ENCODE peak calls at places on chromosomes 12 and 14, in nine cellular contexts. G is AG10803; Y is esophagus squamous epithelium; R is CD8-positive, alpha-beta T cell; L is NB4; Q is AG04449; M is ovary; C is fibroblast of lung; H is tibial artery. W is an unnamed sample.
A peak's percentile ranks its signal among the peaks of the same experiment; 100 is the strongest.

GRCh38 chr12:39483042-39483441 is 40.1 kb upstream of the KIF21A start:
- DNase-seq in C (no peak), Q (no peak), Y (no peak), G (no peak), R (no peak), H (no peak), L (no peak), M (no peak), W (no peak)

GRCh38 chr12:4934651-4935050 is 24.9 kb downstream of the KCNA1 start:
- DNase-seq in C (no peak), G (no peak), Q (no peak), R (no peak), L (no peak), H (no peak), Y (no peak), M (no peak), W (no peak)

GRCh38 chr12:116959845-116960514 is 49.2 kb downstream of the FBXW8 start:
- DNase-seq in L (peak; percentile 25), H (no peak), G (no peak), Q (no peak), C (no peak), Y (no peak), R (no peak), M (no peak), W (no peak)

GRCh38 chr14:83520837-83521236 is 1987.2 kb upstream of the SEL1L start:
- DNase-seq in C (peak; percentile 86), Y (no peak), L (no peak), H (no peak), Q (no peak), G (peak; percentile 28), M (no peak), R (no peak), W (peak; percentile 2)

GRCh38 chr12:51937941-51938340 is 13.6 kb upstream of the ACVR1B start:
- DNase-seq in H (no peak), Y (no peak), R (no peak), L (no peak), M (no peak), G (no peak), C (no peak), Q (no peak), W (no peak)

GRCh38 chr14:69636051-69636639 is 24.7 kb downstream of the SUSD6 start:
- DNase-seq in H (no peak), R (no peak), C (no peak), M (no peak), G (no peak), Y (no peak), L (no peak), Q (no peak), W (no peak)

GRCh38 chr12:102676812-102677211 is 196.4 kb upstream of the IGF1 start:
- DNase-seq in G (no peak), H (no peak), Y (no peak), C (no peak), L (no peak), Q (no peak), M (no peak), R (no peak), W (no peak)

GRCh38 chr14:101449114-101449513 is 112.2 kb upstream of the DIO3 start:
- DNase-seq in M (no peak), Q (no peak), L (no peak), Y (no peak), G (no peak), H (no peak), C (no peak), R (no peak), W (no peak)

GRCh38 chr12:81468206-81468605 is 290.9 kb downstream of the PPFIA2 start:
- DNase-seq in M (no peak), Y (no peak), Q (no peak), L (no peak), C (peak; percentile 36), H (no peak), G (peak; percentile 36), R (no peak), W (peak; percentile 79)

GRCh38 chr12:71848212-71848611 is 8.7 kb downstream of the TBC1D15 start:
- DNase-seq in Q (no peak), M (no peak), R (no peak), G (no peak), C (no peak), H (no peak), L (no peak), Y (no peak), W (no peak)

GRCh38 chr14:86088156-86088555 is 558.2 kb downstream of the FLRT2 start:
- DNase-seq in L (no peak), H (no peak), C (no peak), Q (no peak), M (no peak), G (no peak), R (no peak), Y (no peak), W (no peak)

GRCh38 chr12:51972849-51973273 is 21.4 kb downstream of the ACVR1B start:
- DNase-seq in L (peak; percentile 99), C (peak; percentile 80), G (peak; percentile 72), M (no peak), Q (no peak), H (peak; percentile 73), R (peak; percentile 19), Y (no peak), W (no peak)

GRCh38 chr12:79844693-79845092 is 90.2 kb downstream of the PPP1R12A start:
- DNase-seq in C (peak; percentile 42), R (no peak), L (no peak), H (no peak), G (peak; percentile 67), Y (no peak), M (no peak), Q (no peak), W (peak; percentile 19)

GRCh38 chr12:13425766-13426165 is 229.2 kb downstream of the EMP1 start:
- DNase-seq in Q (peak; percentile 84), Y (no peak), H (no peak), R (no peak), C (no peak), G (peak; percentile 93), L (no peak), M (no peak), W (peak; percentile 55)

GRCh38 chr12:57149309-57149900 is 2.0 kb upstream of the LRP1-AS start:
- DNase-seq in G (peak; percentile 90), C (peak; percentile 87), Y (no peak), H (peak; percentile 94), L (no peak), Q (no peak), R (no peak), M (peak; percentile 88), W (no peak)

GRCh38 chr12:105740970-105741725 is 397.6 kb downstream of the NUAK1 start:
- DNase-seq in Y (no peak), Q (no peak), M (peak; percentile 50), H (peak; percentile 69), R (no peak), G (peak; percentile 84), C (peak; percentile 28), L (no peak), W (no peak)

GRCh38 chr12:103965590-103966407 is at the start of gene TDG:
- DNase-seq in R (peak; percentile 94), H (peak; percentile 99), G (peak; percentile 98), Y (peak; percentile 97), C (peak; percentile 99), L (peak; percentile 100), M (peak; percentile 99), Q (peak; percentile 90), W (peak; percentile 98)
- TF ChIP-seq CTCF in R (no peak), H (peak; percentile 9), G (no peak), Y (peak; percentile 17), C (no peak), L (no peak), M (peak; percentile 17), Q (peak; percentile 0), W (peak; percentile 11)

GRCh38 chr12:103839893-103840292 is 1.1 kb downstream of the NT5DC3 start:
- DNase-seq in L (no peak), R (no peak), Y (no peak), M (no peak), Q (no peak), G (no peak), H (no peak), C (no peak), W (no peak)
- H3K4me3 ChIP-seq in L (peak overlapping the region; percentile 81), R (no peak overlapping the region), Y (peak overlapping the region; percentile 92), M (peak overlapping the region; percentile 87), Q (peak overlapping the region; percentile 67), G (peak overlapping the region; percentile 75), H (peak overlapping the region; percentile 80), C (peak overlapping the region; percentile 87), W (peak overlapping the region; percentile 87)

GRCh38 chr12:49342066-49342913 is 4.4 kb upstream of the DNAJC22 start:
- DNase-seq in M (peak; percentile 68), C (peak; percentile 78), G (peak; percentile 44), Y (no peak), R (peak; percentile 53), Q (no peak), H (peak; percentile 83), L (peak; percentile 93), W (peak; percentile 49)
- TF ChIP-seq CTCF in M (peak; percentile 64), C (peak; percentile 71), G (peak; percentile 65), Y (peak; percentile 71), R (peak; percentile 88), Q (peak; percentile 67), H (peak; percentile 73), L (peak; percentile 83), W (peak; percentile 78)

DNA sequence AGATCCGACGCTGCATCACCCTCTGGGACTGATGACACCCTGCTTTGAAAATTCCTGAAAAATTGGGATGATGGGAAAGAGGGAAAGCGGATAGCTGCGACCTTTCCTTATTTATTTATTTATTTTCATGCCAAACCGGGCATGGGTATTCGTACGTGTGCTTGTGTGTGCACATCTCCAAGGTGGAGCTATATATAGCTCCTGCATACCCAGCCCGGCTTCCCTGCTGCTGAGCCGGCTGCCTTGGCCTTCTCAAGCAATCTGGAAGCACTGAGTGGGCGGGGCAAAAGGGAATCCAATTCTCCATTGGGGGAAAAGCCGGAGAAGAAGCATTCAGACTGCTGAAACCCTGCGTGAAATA is 1.2 kb downstream of the CNTN1 start:
- DNase-seq in M (peak; percentile 53), Y (no peak), H (no peak), Q (no peak), L (no peak), G (no peak), R (no peak), C (no peak), W (no peak)
- H3K4me3 ChIP-seq in M (peak overlapping the region; percentile 55), Y (peak overlapping the region; percentile 58), H (peak overlapping the region; percentile 45), Q (no peak overlapping the region), L (no peak overlapping the region), G (no peak overlapping the region), R (no peak overlapping the region), C (no peak overlapping the region), W (peak overlapping the region; percentile 57)

DNA sequence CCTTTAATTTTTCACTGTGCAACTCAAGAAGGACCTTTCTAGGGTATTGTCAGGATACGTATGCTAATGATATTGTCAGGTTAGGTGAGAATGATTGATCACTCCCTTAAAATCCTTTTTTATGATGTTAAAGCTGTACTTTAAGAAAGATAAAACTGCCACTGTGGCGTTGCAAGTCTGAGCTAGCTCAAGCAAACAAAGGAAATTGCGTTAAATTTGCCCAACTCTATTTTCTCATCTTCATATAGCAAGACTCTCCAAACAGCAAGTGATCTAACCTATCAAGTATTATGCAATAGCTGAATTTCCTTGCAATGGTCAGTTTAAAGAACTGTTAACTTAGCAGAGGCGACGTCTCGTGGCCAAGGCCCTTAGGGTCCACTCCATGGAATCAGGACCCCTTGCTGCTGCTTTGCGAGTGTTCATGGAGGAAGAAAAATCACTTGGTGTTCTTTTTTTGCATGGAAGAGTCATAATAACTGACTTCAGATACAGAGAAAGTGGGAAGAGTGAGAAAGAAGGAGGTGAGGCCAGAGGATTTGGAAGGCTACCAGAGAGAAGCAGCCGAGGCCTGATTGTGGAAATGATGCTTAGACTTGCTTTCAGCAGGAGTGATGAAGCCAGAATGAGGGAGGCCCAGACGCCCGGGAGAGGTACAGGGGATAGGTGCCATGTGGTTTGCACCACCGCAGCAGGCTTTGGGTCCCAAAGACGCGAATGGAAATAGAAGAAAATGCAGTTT is 2.5 kb downstream of the TRAF3 start:
- DNase-seq in Y (no peak), C (no peak), H (no peak), R (no peak), Q (no peak), G (no peak), M (no peak), L (peak; percentile 54), W (no peak)
- TF ChIP-seq CTCF in Y (no peak), C (no peak), H (no peak), R (no peak), Q (no peak), G (no peak), M (no peak), L (no peak), W (peak; percentile 6)

W was measured in astrocyte of the cerebellum.